ENCODE peak calls at places on chromosomes 2 and 18, in eight cellular contexts. C is psoas muscle, R is PC-9, M is Peyer's patch, Y is SK-N-SH, T is IMR-90, B is GM23248, K is HCT116. H is an unnamed sample.

GRCh38 chr18:60100805-60101204 is 201.0 kb downstream of the PMAIP1 start:
- DNase-seq in R (no peak), C (no peak), M (no peak), T (no peak), Y (no peak), B (peak; percentile 0), K (no peak), H (no peak)

GRCh38 chr2:213316001-213316735 is 31.9 kb downstream of the SPAG16 start:
- DNase-seq in T (peak; percentile 37), B (peak; percentile 55), Y (no peak), C (no peak), K (peak; percentile 39), M (no peak), R (no peak), H (no peak)

GRCh38 chr2:120596990-120597594 is 138.6 kb upstream of the GLI2 start:
- DNase-seq in Y (no peak), B (peak; percentile 90), T (peak; percentile 56), C (peak; percentile 90), K (no peak), R (no peak), M (peak; percentile 40), H (no peak)

GRCh38 chr2:96870631-96871255 is 863 bp upstream of the SEMA4C start:
- DNase-seq in R (no peak), B (peak; percentile 31), K (no peak), C (no peak), Y (no peak), T (no peak), M (peak; percentile 66), H (peak; percentile 56)

GRCh38 chr2:26847663-26848335 is at the start of gene DPYSL5:
- DNase-seq in R (no peak), Y (peak; percentile 99), T (no peak), C (no peak), M (no peak), B (no peak), K (peak; percentile 10), H (no peak)

GRCh38 chr2:152189622-152190495 is 14.3 kb upstream of the STAM2 start:
- DNase-seq in T (peak; percentile 77), K (peak; percentile 48), Y (peak; percentile 50), R (peak; percentile 39), B (peak; percentile 83), M (no peak), C (no peak), H (no peak)

GRCh38 chr2:127155901-127156300 is 48.9 kb upstream of the BIN1 start:
- DNase-seq in Y (no peak), C (peak; percentile 81), B (peak; percentile 70), R (no peak), M (no peak), T (peak; percentile 26), K (no peak), H (no peak)

GRCh38 chr2:20930928-20931327 is 108.0 kb upstream of the LDAH start:
- DNase-seq in B (peak; percentile 62), K (no peak), T (peak; percentile 36), R (no peak), M (no peak), Y (no peak), C (no peak), H (no peak)

GRCh38 chr2:88582030-88582429 is 45.2 kb downstream of the EIF2AK3 start:
- DNase-seq in Y (no peak), K (no peak), T (peak; percentile 28), M (no peak), C (no peak), R (no peak), B (peak; percentile 24), H (no peak)

GRCh38 chr2:227442639-227443038 is 29.3 kb upstream of the AGFG1 start:
- DNase-seq in K (no peak), M (no peak), R (no peak), C (no peak), B (no peak), T (no peak), Y (no peak), H (no peak)

GRCh38 chr18:60870261-60870966 is 462.8 kb upstream of the CDH20 start:
- DNase-seq in C (no peak), Y (peak; percentile 1), T (no peak), B (no peak), R (no peak), M (no peak), K (no peak), H (no peak)

GRCh38 chr2:221104391-221104811 is 467.7 kb downstream of the EPHA4 start:
- DNase-seq in R (no peak), M (no peak), K (no peak), T (peak; percentile 64), C (peak; percentile 83), B (peak; percentile 83), Y (no peak), H (no peak)

GRCh38 chr2:205775091-205775876 is 93.0 kb downstream of the NRP2 start:
- DNase-seq in K (no peak), R (no peak), C (no peak), B (no peak), Y (peak; percentile 61), M (no peak), T (peak; percentile 70), H (no peak)

GRCh38 chr2:132651115-132652099 is 18.6 kb downstream of the LYPD1 start:
- DNase-seq in T (peak; percentile 71), K (peak; percentile 12), C (no peak), R (peak; percentile 5), B (peak; percentile 58), Y (peak; percentile 69), M (no peak), H (no peak)

GRCh38 chr18:55787674-55788073 is 199.7 kb upstream of the TCF4 start:
- DNase-seq in R (no peak), T (no peak), C (no peak), B (no peak), M (no peak), K (no peak), Y (no peak), H (no peak)

GRCh38 chr2:121281107-121281506 is 3.9 kb downstream of the TFCP2L1 start:
- DNase-seq in M (no peak), C (no peak), T (no peak), Y (no peak), R (no peak), B (no peak), K (no peak), H (no peak)

GRCh38 chr2:217853301-217853881 is 149.4 kb downstream of the TNS1 start:
- DNase-seq in T (peak; percentile 69), M (no peak), Y (no peak), R (no peak), B (peak; percentile 90), K (no peak), C (peak; percentile 87), H (no peak)
- H3K4me1 ChIP-seq in T (peaks cover 37% of the 10 kb centered on the region), M (no peaks in the 10 kb centered on the region), Y (peaks cover 44% of the 10 kb centered on the region), R (peaks cover 13% of the 10 kb centered on the region), B (peaks cover 67% of the 10 kb centered on the region), K (peaks cover 51% of the 10 kb centered on the region), C (peaks cover 82% of the 10 kb centered on the region), H (no peaks in the 10 kb centered on the region)

GRCh38 chr2:56449449-56449860 is 265.7 kb downstream of the CCDC85A start:
- DNase-seq in B (no peak), K (no peak), C (no peak), M (no peak), R (no peak), T (no peak), Y (no peak), H (no peak)
- H3K36me3 ChIP-seq in B (no peaks in the 10 kb centered on the region), K (no peaks in the 10 kb centered on the region), C (no peaks in the 10 kb centered on the region), M (no peaks in the 10 kb centered on the region), R (no peaks in the 10 kb centered on the region), T (no peaks in the 10 kb centered on the region), Y (no peaks in the 10 kb centered on the region), H (no peaks in the 10 kb centered on the region)

GRCh38 chr2:10035633-10036032 is 7.7 kb upstream of the KLF11 start:
- DNase-seq in K (no peak), C (no peak), R (no peak), T (no peak), Y (no peak), B (no peak), M (no peak), H (no peak)
- H3K27ac ChIP-seq in K (no peak overlapping the region), C (peak overlapping the region; percentile 89), R (no peak overlapping the region), T (no peak overlapping the region), Y (no peak overlapping the region), B (peak overlapping the region; percentile 60), M (no peak overlapping the region), H (peak overlapping the region; percentile 33)

GRCh38 chr2:86072271-86072858 is 33.3 kb downstream of the POLR1A start:
- DNase-seq in Y (peak; percentile 41), C (peak; percentile 85), T (no peak), M (no peak), B (no peak), K (no peak), R (no peak), H (no peak)
- H3K4me1 ChIP-seq in Y (peaks cover 17% of the 10 kb centered on the region), C (peaks cover 51% of the 10 kb centered on the region), T (peaks cover 3% of the 10 kb centered on the region), M (no peaks in the 10 kb centered on the region), B (peaks cover 18% of the 10 kb centered on the region), K (no peaks in the 10 kb centered on the region), R (no peaks in the 10 kb centered on the region), H (peaks cover 18% of the 10 kb centered on the region)

DNA sequence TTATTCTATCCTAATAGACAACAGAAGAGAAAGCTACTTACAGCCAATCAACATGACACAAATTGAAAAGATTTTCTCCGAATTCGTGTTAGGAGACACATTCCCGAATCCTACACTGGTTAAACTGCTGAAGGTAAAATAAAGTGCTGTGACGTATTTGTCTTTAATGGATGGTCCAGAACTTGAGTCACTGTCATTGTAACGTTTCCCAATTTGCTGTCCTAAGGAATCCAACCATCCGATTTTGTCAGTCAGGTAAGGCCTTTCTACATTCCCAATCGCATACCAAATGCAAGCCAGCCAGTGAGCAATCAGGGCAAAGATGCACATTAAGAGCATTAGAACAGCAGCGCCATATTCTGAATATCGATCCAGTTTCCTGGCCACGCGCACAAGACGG is 91.2 kb downstream of the GCA start:
- DNase-seq in B (no peak), C (no peak), Y (no peak), M (no peak), K (no peak), R (no peak), T (no peak), H (no peak)
- H3K36me3 ChIP-seq in B (no peaks in the 10 kb centered on the region), C (no peaks in the 10 kb centered on the region), Y (no peaks in the 10 kb centered on the region), M (no peaks in the 10 kb centered on the region), K (no peaks in the 10 kb centered on the region), R (no peaks in the 10 kb centered on the region), T (no peaks in the 10 kb centered on the region), H (no peaks in the 10 kb centered on the region)